ENCODE peak calls at places on chromosomes 3 and 15, in six cellular contexts. One of them, this sample, is unnamed.

GRCh38 chr15:89383635-89384604 is 49.3 kb upstream of the POLG start:
- DNase-seq in SJSA1: no peak
- DNase-seq in A673: peak; percentile 86
- DNase-seq in right lobe of liver: peak; percentile 38
- DNase-seq in transverse colon: peak; percentile 53
- DNase-seq in ascending aorta: no peak
- DNase-seq in this sample: peak; percentile 60

GRCh38 chr3:10015476-10015904 is 10.7 kb upstream of the FANCD2 start:
- DNase-seq in SJSA1: peak; percentile 69
- DNase-seq in A673: peak; percentile 73
- DNase-seq in right lobe of liver: no peak
- DNase-seq in transverse colon: peak; percentile 81
- DNase-seq in ascending aorta: peak; percentile 96
- DNase-seq in this sample: peak; percentile 99

GRCh38 chr15:66228807-66229557 is 24.6 kb downstream of the MEGF11 start:
- DNase-seq in SJSA1: no peak
- DNase-seq in A673: no peak
- DNase-seq in right lobe of liver: no peak
- DNase-seq in transverse colon: no peak
- DNase-seq in ascending aorta: no peak
- DNase-seq in this sample: no peak

GRCh38 chr3:192887047-192887446 is 30.6 kb downstream of the MB21D2 start:
- DNase-seq in SJSA1: no peak
- DNase-seq in A673: no peak
- DNase-seq in right lobe of liver: no peak
- DNase-seq in transverse colon: no peak
- DNase-seq in ascending aorta: no peak
- DNase-seq in this sample: peak; percentile 74

GRCh38 chr3:125120370-125121122 is 64.7 kb upstream of the HEG1 start:
- DNase-seq in SJSA1: no peak
- DNase-seq in A673: no peak
- DNase-seq in right lobe of liver: no peak
- DNase-seq in transverse colon: no peak
- DNase-seq in ascending aorta: peak; percentile 61
- DNase-seq in this sample: peak; percentile 48

GRCh38 chr3:162517110-162517509 is 1020.5 kb downstream of the OTOL1 start:
- DNase-seq in SJSA1: no peak
- DNase-seq in A673: peak; percentile 11
- DNase-seq in right lobe of liver: no peak
- DNase-seq in transverse colon: no peak
- DNase-seq in ascending aorta: no peak
- DNase-seq in this sample: peak; percentile 10

GRCh38 chr3:34157491-34157890 is 359.1 kb downstream of the PDCD6IP start:
- DNase-seq in SJSA1: no peak
- DNase-seq in A673: no peak
- DNase-seq in right lobe of liver: no peak
- DNase-seq in transverse colon: no peak
- DNase-seq in ascending aorta: no peak
- DNase-seq in this sample: no peak

GRCh38 chr3:44993471-44994205 is 17.6 kb downstream of the EXOSC7 start:
- DNase-seq in SJSA1: peak; percentile 83
- DNase-seq in A673: no peak
- DNase-seq in right lobe of liver: no peak
- DNase-seq in transverse colon: no peak
- DNase-seq in ascending aorta: no peak
- DNase-seq in this sample: peak; percentile 52

GRCh38 chr3:172259191-172259590 is 189.1 kb downstream of the GHSR start:
- DNase-seq in SJSA1: no peak
- DNase-seq in A673: peak; percentile 12
- DNase-seq in right lobe of liver: no peak
- DNase-seq in transverse colon: no peak
- DNase-seq in ascending aorta: no peak
- DNase-seq in this sample: peak; percentile 48

GRCh38 chr15:67101981-67102929 is 36.9 kb downstream of the SMAD3 start:
- DNase-seq in SJSA1: peak; percentile 80
- DNase-seq in A673: no peak
- DNase-seq in right lobe of liver: no peak
- DNase-seq in transverse colon: no peak
- DNase-seq in ascending aorta: no peak
- DNase-seq in this sample: peak; percentile 84

GRCh38 chr15:55327392-55327791 is 8.4 kb downstream of the PIGB start:
- DNase-seq in SJSA1: no peak
- DNase-seq in A673: no peak
- DNase-seq in right lobe of liver: no peak
- DNase-seq in transverse colon: no peak
- DNase-seq in ascending aorta: no peak
- DNase-seq in this sample: no peak

GRCh38 chr3:194541483-194541882 is 54.7 kb upstream of the ATP13A3 start:
- DNase-seq in SJSA1: no peak
- DNase-seq in A673: no peak
- DNase-seq in right lobe of liver: no peak
- DNase-seq in transverse colon: no peak
- DNase-seq in ascending aorta: no peak
- DNase-seq in this sample: no peak

GRCh38 chr3:111809196-111809595 is 49.9 kb upstream of the PHLDB2 start:
- DNase-seq in SJSA1: peak; percentile 34
- DNase-seq in A673: no peak
- DNase-seq in right lobe of liver: no peak
- DNase-seq in transverse colon: no peak
- DNase-seq in ascending aorta: no peak
- DNase-seq in this sample: peak; percentile 94

GRCh38 chr3:5194801-5195509 is 7.4 kb downstream of the EDEM1 start:
- DNase-seq in SJSA1: peak; percentile 21
- DNase-seq in A673: peak; percentile 74
- DNase-seq in right lobe of liver: no peak
- DNase-seq in transverse colon: no peak
- DNase-seq in ascending aorta: no peak
- DNase-seq in this sample: peak; percentile 94

GRCh38 chr3:128879125-128879969 is at the start of gene ACAD9:
- DNase-seq in SJSA1: peak; percentile 95
- DNase-seq in A673: peak; percentile 98
- DNase-seq in right lobe of liver: peak; percentile 98
- DNase-seq in transverse colon: peak; percentile 98
- DNase-seq in ascending aorta: peak; percentile 98
- DNase-seq in this sample: peak; percentile 99

GRCh38 chr3:148999806-149000205 is 8.5 kb downstream of the GYG1 start:
- DNase-seq in SJSA1: no peak
- DNase-seq in A673: no peak
- DNase-seq in right lobe of liver: no peak
- DNase-seq in transverse colon: no peak
- DNase-seq in ascending aorta: no peak
- DNase-seq in this sample: peak; percentile 73

GRCh38 chr15:78749831-78750230 is 61.4 kb downstream of the ADAMTS7 start:
- DNase-seq in SJSA1: no peak
- DNase-seq in A673: no peak
- DNase-seq in right lobe of liver: peak; percentile 52
- DNase-seq in transverse colon: peak; percentile 6
- DNase-seq in ascending aorta: peak; percentile 62
- DNase-seq in this sample: no peak

GRCh38 chr3:114221165-114221880 is 16.1 kb downstream of the ZNF80 start:
- DNase-seq in SJSA1: no peak
- DNase-seq in A673: no peak
- DNase-seq in right lobe of liver: no peak
- DNase-seq in transverse colon: peak; percentile 17
- DNase-seq in ascending aorta: no peak
- DNase-seq in this sample: peak; percentile 19

GRCh38 chr15:31439328-31439727 is 112.7 kb downstream of the KLF13 start:
- DNase-seq in SJSA1: peak; percentile 54
- DNase-seq in A673: no peak
- DNase-seq in right lobe of liver: no peak
- DNase-seq in transverse colon: peak; percentile 66
- DNase-seq in ascending aorta: no peak
- DNase-seq in this sample: no peak

GRCh38 chr3:13787533-13787932 is 92.3 kb downstream of the WNT7A start:
- DNase-seq in SJSA1: no peak
- DNase-seq in A673: no peak
- DNase-seq in right lobe of liver: no peak
- DNase-seq in transverse colon: no peak
- DNase-seq in ascending aorta: no peak
- DNase-seq in this sample: no peak

DNA sequence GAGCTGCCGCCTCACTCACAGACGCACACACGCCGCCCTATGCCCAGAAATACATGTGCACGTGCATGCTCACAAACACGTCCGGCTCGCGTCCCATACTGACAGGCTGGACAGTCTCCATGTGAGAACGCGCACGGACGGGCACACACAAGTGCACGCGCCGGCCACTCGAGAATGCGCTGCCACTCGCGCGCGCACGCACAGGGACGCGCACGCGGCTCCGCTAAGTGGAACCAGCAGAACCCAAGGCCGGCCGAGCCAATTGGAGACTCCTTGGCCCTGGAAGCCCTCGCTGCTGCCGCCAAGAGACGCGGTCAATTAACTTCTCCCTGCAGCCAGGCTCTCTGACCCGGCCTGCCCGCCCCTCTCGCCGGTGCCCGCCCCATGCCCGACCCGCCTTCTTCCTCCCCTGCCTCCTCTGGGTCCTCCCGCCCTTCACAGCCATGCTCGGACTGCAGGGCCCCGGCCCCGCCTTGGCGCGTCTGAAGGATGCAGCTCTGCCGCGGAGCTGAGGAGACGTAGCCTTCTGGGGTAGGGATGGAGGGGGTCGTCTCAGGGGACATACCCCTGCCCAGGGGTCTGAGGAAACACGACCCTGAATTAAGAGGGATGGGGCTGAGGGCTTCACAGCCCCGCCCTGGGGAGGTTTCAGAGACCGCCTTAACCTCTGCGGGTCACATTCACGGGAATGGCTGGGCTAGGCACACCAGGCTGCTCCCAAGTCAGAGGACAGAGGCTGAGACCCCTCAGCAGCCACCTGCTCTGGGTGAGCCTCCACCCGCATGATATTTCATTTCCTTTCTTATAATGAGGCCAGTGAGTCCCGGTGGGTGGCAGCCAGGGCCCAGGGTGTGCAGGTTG is 15.0 kb downstream of the PTH1R start:
- DNase-seq in SJSA1: peak; percentile 29
- DNase-seq in A673: no peak
- DNase-seq in right lobe of liver: peak; percentile 75
- DNase-seq in transverse colon: peak; percentile 60
- DNase-seq in ascending aorta: peak; percentile 90
- DNase-seq in this sample: peak; percentile 30
- H3K4me3 ChIP-seq in SJSA1: peak overlapping the region; percentile 26
- H3K4me3 ChIP-seq in A673: no peak overlapping the region
- H3K4me3 ChIP-seq in right lobe of liver: peak overlapping the region; percentile 25
- H3K4me3 ChIP-seq in transverse colon: peak overlapping the region; percentile 43
- H3K4me3 ChIP-seq in ascending aorta: peak overlapping the region; percentile 54
- H3K4me3 ChIP-seq in this sample: peak overlapping the region; percentile 26

DNA sequence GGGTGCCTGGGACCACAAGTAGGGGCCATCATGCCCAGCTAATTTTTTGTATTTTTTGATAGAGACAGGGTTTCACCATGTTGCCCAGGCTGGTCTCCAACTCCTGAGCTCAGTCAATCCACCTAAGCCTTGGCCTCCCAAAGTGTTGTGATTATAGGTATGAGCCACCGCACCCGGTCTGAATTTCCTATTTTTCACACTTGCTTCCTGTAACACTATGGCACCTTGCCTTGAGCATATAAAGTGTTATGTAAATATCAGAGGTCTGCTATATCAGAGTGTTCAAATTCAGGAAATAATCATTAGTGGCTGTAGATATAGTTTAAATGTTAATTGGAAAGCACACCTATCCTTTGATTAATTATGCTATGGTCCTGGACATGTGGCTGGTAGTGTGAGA is 165.2 kb downstream of the KCNAB1 start:
- DNase-seq in SJSA1: no peak
- DNase-seq in A673: no peak
- DNase-seq in right lobe of liver: no peak
- DNase-seq in transverse colon: no peak
- DNase-seq in ascending aorta: no peak
- DNase-seq in this sample: no peak
- H3K4me3 ChIP-seq in SJSA1: no peak overlapping the region
- H3K4me3 ChIP-seq in A673: no peak overlapping the region
- H3K4me3 ChIP-seq in right lobe of liver: no peak overlapping the region
- H3K4me3 ChIP-seq in transverse colon: no peak overlapping the region
- H3K4me3 ChIP-seq in ascending aorta: no peak overlapping the region
- H3K4me3 ChIP-seq in this sample: no peak overlapping the region

GRCh38 chr3:152211655-152212054 is 57.1 kb upstream of the MBNL1 start:
- DNase-seq in SJSA1: no peak
- DNase-seq in A673: no peak
- DNase-seq in right lobe of liver: no peak
- DNase-seq in transverse colon: no peak
- DNase-seq in ascending aorta: no peak
- DNase-seq in this sample: no peak

GRCh38 chr3:152210697-152211096 is 58.0 kb upstream of the MBNL1 start:
- DNase-seq in SJSA1: no peak
- DNase-seq in A673: no peak
- DNase-seq in right lobe of liver: no peak
- DNase-seq in transverse colon: no peak
- DNase-seq in ascending aorta: no peak
- DNase-seq in this sample: no peak

GRCh38 chr3:152213086-152213674 is 55.5 kb upstream of the MBNL1 start:
- DNase-seq in SJSA1: no peak
- DNase-seq in A673: no peak
- DNase-seq in right lobe of liver: no peak
- DNase-seq in transverse colon: no peak
- DNase-seq in ascending aorta: no peak
- DNase-seq in this sample: no peak

GRCh38 chr3:152209776-152210175 is 59.0 kb upstream of the MBNL1 start:
- DNase-seq in SJSA1: no peak
- DNase-seq in A673: no peak
- DNase-seq in right lobe of liver: no peak
- DNase-seq in transverse colon: no peak
- DNase-seq in ascending aorta: no peak
- DNase-seq in this sample: no peak

DNA sequence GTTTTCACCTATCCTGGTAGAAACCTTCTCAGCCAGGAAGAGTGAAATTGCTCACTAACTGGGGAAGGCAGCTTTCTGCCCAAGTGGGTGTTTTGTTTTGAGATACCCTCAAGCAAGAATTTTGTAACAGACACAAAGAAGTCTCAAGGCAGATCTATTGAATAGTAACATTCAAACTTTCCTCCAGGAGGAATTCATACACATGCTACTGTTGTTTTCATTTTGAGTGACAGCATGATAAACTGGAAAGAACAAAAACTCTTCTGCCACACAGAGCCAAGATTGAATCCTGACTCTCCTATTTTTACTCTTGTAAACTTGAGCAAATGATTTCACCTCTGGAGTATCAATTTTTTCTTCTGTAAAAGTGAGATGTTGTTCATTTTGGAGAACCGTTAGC is 54.8 kb upstream of the MBNL1 start:
- DNase-seq in SJSA1: no peak
- DNase-seq in A673: no peak
- DNase-seq in right lobe of liver: no peak
- DNase-seq in transverse colon: no peak
- DNase-seq in ascending aorta: no peak
- DNase-seq in this sample: no peak
- H3K4me3 ChIP-seq in SJSA1: no peak overlapping the region
- H3K4me3 ChIP-seq in A673: no peak overlapping the region
- H3K4me3 ChIP-seq in right lobe of liver: no peak overlapping the region
- H3K4me3 ChIP-seq in transverse colon: no peak overlapping the region
- H3K4me3 ChIP-seq in ascending aorta: no peak overlapping the region
- H3K4me3 ChIP-seq in this sample: no peak overlapping the region

DNA sequence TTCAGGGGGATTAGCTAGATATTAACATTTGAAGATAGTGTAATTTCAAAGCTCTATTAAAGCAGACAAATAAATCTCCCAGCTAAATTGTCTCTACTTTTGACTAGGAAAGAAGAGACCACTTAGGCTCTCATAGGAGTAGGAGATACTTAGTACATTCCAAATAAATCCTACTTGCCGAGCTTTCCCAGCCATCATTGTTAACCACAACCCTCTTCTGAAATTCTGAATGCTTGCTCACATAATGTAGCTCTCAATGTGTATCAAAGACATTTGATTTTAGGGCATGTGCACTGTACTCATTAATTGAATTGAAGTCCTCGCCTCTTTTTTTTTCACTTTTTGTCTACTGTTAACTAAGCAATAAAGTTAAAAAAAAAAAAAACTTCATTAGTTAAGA is 598.2 kb upstream of the ADAMTS9 start:
- DNase-seq in SJSA1: no peak
- DNase-seq in A673: no peak
- DNase-seq in right lobe of liver: no peak
- DNase-seq in transverse colon: no peak
- DNase-seq in ascending aorta: no peak
- DNase-seq in this sample: no peak
- H3K4me3 ChIP-seq in SJSA1: no peak overlapping the region
- H3K4me3 ChIP-seq in A673: no peak overlapping the region
- H3K4me3 ChIP-seq in right lobe of liver: no peak overlapping the region
- H3K4me3 ChIP-seq in transverse colon: no peak overlapping the region
- H3K4me3 ChIP-seq in ascending aorta: no peak overlapping the region
- H3K4me3 ChIP-seq in this sample: no peak overlapping the region

This sample was measured in choroid plexus epithelial cell.